ENCODE peak calls at places on chromosomes 13 and 19, in nine cellular contexts. T, B, S, X, A, Q, D, C and U are unnamed samples.

GRCh38 chr19:40147693-40148347 is 43.4 kb upstream of the MAP3K10 start:
- DNase-seq in A (no peak), B (no peak), C (peak), S (no peak), D (peak), T (peak), Q (peak), X (no peak), U (peak)

GRCh38 chr19:54674021-54674617 is 11.3 kb downstream of the LILRB4 start:
- DNase-seq in A (no peak), B (no peak), X (peak), T (no peak), S (no peak), Q (no peak), C (peak), D (peak), U (no peak)

GRCh38 chr19:41951686-41952172 is 7.4 kb downstream of the RABAC1 start:
- DNase-seq in S (peak), B (peak), C (peak), Q (peak), D (peak), X (peak), A (peak), T (peak), U (no peak)

GRCh38 chr13:113945857-113946408 is 27.9 kb downstream of the C13orf46 start:
- DNase-seq in A (no peak), C (no peak), B (no peak), Q (no peak), X (no peak), S (peak), D (no peak), T (no peak), U (no peak)

GRCh38 chr19:20079487-20079886 is 1.7 kb downstream of the ZNF90 start:
- DNase-seq in C (no peak), D (no peak), A (peak), Q (no peak), B (no peak), S (no peak), X (no peak), T (no peak), U (no peak)

GRCh38 chr13:28140433-28141125 is 2.2 kb downstream of the PAN3 start:
- DNase-seq in S (no peak), D (peak), Q (no peak), B (no peak), A (no peak), C (no peak), T (peak), X (no peak), U (no peak)

GRCh38 chr19:49393871-49394270 is 5.8 kb downstream of the KASH5 start:
- DNase-seq in S (no peak), A (no peak), D (no peak), X (no peak), B (no peak), T (no peak), Q (no peak), C (no peak), U (no peak)

GRCh38 chr19:43527860-43528622 is 1.0 kb upstream of the ETHE1 start:
- DNase-seq in B (no peak), T (no peak), S (no peak), A (peak), D (peak), X (no peak), C (no peak), Q (no peak), U (no peak)

GRCh38 chr19:23409392-23410048 is 14.2 kb upstream of the ZNF91 start:
- DNase-seq in D (no peak), X (peak), B (no peak), C (no peak), A (no peak), S (peak), Q (no peak), T (no peak), U (no peak)

GRCh38 chr19:50703915-50704548 is 15.6 kb downstream of the SHANK1 start:
- DNase-seq in Q (no peak), A (no peak), T (no peak), B (no peak), X (no peak), S (no peak), C (no peak), D (no peak), U (no peak)

GRCh38 chr13:42355118-42355840 is 83.3 kb downstream of the AKAP11 start:
- DNase-seq in X (no peak), S (no peak), C (no peak), B (peak), T (no peak), Q (no peak), D (no peak), A (no peak), U (no peak)

GRCh38 chr13:47250141-47250540 is 353.3 kb upstream of the HTR2A start:
- DNase-seq in T (no peak), C (peak), Q (peak), X (no peak), D (peak), B (no peak), A (no peak), S (no peak), U (no peak)

GRCh38 chr13:46672338-46673090 is 119.5 kb downstream of the LRCH1 start:
- DNase-seq in B (no peak), D (no peak), S (no peak), Q (no peak), T (no peak), X (no peak), A (no peak), C (no peak), U (no peak)

GRCh38 chr13:59394526-59394925 is 769.2 kb downstream of the DIAPH3 start:
- DNase-seq in T (no peak), C (no peak), B (no peak), X (no peak), D (no peak), Q (no peak), S (no peak), A (no peak), U (no peak)

GRCh38 chr13:66532146-66532545 is 698.0 kb downstream of the PCDH9 start:
- DNase-seq in D (no peak), T (no peak), S (no peak), A (no peak), X (no peak), B (no peak), C (peak), Q (peak), U (peak)

GRCh38 chr13:107111248-107111647 is 543.3 kb upstream of the ARGLU1 start:
- DNase-seq in D (no peak), X (no peak), T (no peak), B (no peak), Q (no peak), S (no peak), C (no peak), A (no peak), U (no peak)

GRCh38 chr13:24747248-24748151 is 16.5 kb upstream of the RNF17 start:
- DNase-seq in D (peak), A (no peak), Q (no peak), T (peak), X (no peak), S (no peak), C (peak), B (no peak), U (no peak)

DNA sequence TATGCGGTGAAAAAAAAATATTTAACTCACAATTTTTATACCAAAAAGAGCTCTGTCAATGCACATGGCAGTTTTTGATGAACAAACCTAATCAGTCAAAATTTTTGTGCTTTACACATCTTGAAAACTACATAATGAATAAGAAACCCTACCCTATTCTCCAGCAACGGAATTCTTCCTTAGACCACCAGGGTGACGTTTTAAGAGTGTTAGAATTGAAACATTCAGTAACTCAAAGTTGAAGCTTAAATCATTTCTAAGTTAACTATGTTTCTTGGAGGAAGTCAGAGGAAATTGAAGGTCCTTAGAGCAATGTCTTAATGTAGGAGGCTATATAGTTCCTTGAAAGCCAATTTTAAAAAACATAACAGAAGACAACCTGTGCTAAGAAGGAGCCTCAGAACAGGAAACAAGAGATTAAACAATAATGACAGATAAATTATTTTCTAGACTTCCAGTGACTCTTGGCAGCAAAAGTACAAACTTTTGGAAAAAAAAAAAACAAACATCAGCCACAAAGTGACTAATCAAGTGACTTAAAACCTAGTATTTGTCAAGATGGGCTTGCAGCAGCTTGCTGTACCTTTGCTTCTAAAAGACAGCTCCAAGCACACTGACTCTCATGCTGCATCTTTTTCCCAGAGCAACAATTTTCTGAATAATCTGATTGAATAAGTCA is 6.2 kb downstream of the SPRY2 start:
- DNase-seq in A (no peak), C (peak), S (no peak), T (no peak), Q (no peak), B (no peak), D (peak), X (no peak), U (no peak)
- TF ChIP-seq CTCF in A (no peak), C (peak), S (no peak), T (no peak), Q (no peak), B (no peak), D (no peak), X (no peak), U (no peak)

GRCh38 chr13:34943675-34944634 is 1.9 kb downstream of the NBEA start:
- DNase-seq in C (no peak), B (no peak), S (no peak), Q (no peak), X (peak), D (no peak), T (no peak), A (no peak), U (no peak)

GRCh38 chr13:34942732-34943674 is 933 bp downstream of the NBEA start:
- DNase-seq in Q (no peak), B (peak), S (peak), D (no peak), X (peak), A (peak), C (no peak), T (peak), U (no peak)

GRCh38 chr13:34941436-34941834 is 635 bp upstream of the NBEA start:
- DNase-seq in S (no peak), C (no peak), X (peak), B (no peak), T (no peak), D (no peak), Q (no peak), A (no peak), U (no peak)

GRCh38 chr13:34939771-34940170 is 2.3 kb upstream of the NBEA start:
- DNase-seq in T (no peak), A (no peak), Q (no peak), S (no peak), D (no peak), X (no peak), B (no peak), C (no peak), U (no peak)

GRCh38 chr13:34941835-34942731 is at the start of gene NBEA:
- DNase-seq in Q (peak), X (peak), T (peak), A (peak), S (peak), C (peak), D (peak), B (peak), U (peak)
- TF ChIP-seq CTCF in Q (no peak), X (no peak), T (peak), A (no peak), S (no peak), C (no peak), D (peak), B (no peak), U (no peak)

GRCh38 chr13:22761709-22762108 is 419.1 kb upstream of the SGCG start:
- DNase-seq in S (no peak), X (no peak), D (no peak), C (no peak), T (no peak), A (no peak), Q (no peak), B (no peak), U (no peak)

GRCh38 chr13:22758245-22758644 is 422.5 kb upstream of the SGCG start:
- DNase-seq in A (no peak), T (no peak), S (no peak), D (no peak), X (no peak), B (no peak), C (no peak), Q (no peak), U (no peak)

DNA sequence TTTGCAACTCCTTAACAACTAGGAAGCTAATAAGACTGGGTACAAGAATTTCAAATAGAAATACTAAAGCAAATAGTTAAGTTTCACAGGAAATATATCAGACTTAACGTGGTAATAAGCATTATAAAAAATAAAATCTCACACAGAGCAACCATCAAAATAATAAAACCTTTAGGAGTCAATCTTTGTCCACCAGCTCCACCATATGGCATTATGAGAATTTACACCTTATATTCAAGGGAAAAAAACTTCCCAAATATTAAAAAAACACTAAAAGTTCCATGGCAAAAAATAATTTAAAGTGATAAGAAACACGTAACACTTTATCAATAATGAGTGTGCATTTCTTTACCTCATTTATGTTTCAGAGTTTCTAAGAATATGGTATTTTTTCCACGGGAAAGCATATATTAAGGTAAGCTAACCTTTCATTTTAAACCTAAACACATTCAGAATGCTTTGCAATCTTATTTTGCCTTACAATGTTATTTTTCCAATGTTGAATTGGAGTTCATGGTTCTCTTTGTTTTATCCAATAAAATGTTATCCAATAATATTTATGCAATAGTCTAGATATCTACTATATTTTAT is 423.2 kb upstream of the SGCG start:
- DNase-seq in T (no peak), D (no peak), S (no peak), X (no peak), A (no peak), B (no peak), C (peak), Q (no peak), U (no peak)
- TF ChIP-seq CTCF in T (no peak), D (peak), S (peak), X (peak), A (no peak), B (no peak), C (no peak), Q (no peak), U (no peak)

DNA sequence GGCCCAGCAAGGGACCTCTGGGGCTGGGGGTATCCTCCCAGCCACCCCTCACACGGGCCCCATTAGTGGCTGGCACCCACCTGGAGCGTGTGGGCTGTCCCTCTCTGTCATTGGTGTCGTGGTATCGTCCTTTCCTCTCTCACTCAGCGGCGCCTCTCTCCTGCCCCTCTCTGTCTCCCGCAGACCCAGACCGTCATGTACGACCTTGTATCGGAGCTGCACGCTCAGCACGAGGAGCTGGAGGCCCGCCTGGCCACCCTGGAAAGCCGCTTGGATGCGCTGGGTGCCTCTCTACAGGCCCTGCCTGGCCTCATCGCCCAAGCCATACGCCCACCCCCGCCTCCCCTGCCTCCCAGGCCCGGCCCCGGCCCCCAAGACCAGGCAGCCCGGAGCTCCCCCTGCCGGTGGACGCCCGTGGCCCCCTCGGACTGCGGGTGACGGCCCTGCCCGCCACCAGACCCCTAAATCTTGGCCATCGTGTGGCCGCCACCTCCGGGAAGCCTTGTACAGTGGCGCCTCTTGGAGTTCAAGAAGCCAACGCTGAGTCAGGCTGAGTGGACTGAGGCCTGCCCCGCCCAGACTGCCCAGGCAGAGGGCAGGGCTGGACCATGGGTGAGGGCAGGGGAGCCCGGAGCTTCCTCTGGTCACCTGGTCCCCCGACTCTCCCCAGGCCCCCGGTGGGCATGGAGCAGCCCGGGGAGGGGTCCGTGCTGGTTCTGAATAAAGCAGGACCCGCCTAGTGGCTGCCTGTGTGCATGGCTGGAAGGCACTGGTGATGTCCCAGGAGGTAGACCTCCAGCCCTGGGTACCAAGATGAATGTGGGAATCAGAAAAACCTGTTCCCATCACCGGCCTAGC is 9.8 kb upstream of the ARRDC2 start:
- DNase-seq in X (peak), S (no peak), C (peak), B (no peak), A (no peak), T (peak), D (no peak), Q (peak), U (no peak)
- TF ChIP-seq CTCF in X (peak), S (peak), C (peak), B (no peak), A (peak), T (no peak), D (peak), Q (no peak), U (no peak)

GRCh38 chr19:5999693-6000092 is 21.8 kb upstream of the RANBP3 start:
- DNase-seq in Q (no peak), T (no peak), C (no peak), B (no peak), S (no peak), D (no peak), X (no peak), A (no peak), U (no peak)

GRCh38 chr19:5996102-5996501 is 18.2 kb upstream of the RANBP3 start:
- DNase-seq in B (no peak), X (no peak), T (no peak), A (no peak), Q (no peak), S (no peak), C (no peak), D (no peak), U (no peak)

GRCh38 chr19:5996598-5997320 is 18.8 kb upstream of the RANBP3 start:
- DNase-seq in B (no peak), C (no peak), S (no peak), X (no peak), T (no peak), Q (no peak), A (no peak), D (no peak), U (no peak)

GRCh38 chr19:5995606-5996005 is 17.7 kb upstream of the RANBP3 start:
- DNase-seq in T (no peak), X (no peak), B (no peak), S (no peak), Q (no peak), A (no peak), C (no peak), D (no peak), U (no peak)

DNA sequence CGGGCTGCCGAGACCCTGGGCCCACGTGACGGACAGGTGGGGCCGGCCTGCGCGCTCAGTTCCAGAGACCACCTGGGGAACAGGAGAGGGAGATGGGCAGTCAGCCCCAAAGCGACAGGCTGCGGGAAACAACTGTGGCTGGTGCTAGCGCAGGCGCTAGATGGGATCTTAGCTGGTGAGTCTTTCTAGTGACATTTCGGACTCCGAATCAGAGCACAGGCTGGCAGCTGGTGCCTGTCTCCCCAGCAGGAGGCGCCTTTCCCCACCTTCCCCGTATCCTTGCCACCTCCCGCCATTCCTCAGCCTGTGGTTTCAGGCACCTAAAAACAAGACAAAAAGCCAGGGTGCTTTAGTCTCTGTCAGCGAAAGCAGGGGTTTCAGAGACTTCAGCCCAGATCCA is 19.4 kb upstream of the RANBP3 start:
- DNase-seq in C (no peak), Q (no peak), A (no peak), S (no peak), T (peak), X (no peak), D (no peak), B (no peak), U (no peak)
- TF ChIP-seq CTCF in C (peak), Q (no peak), A (no peak), S (no peak), T (peak), X (peak), D (peak), B (no peak), U (no peak)

GRCh38 chr19:10870501-10870954 is 825 bp upstream of the CARM1 start:
- DNase-seq in D (peak), T (no peak), X (no peak), S (no peak), Q (no peak), C (no peak), A (no peak), B (no peak), U (no peak)

GRCh38 chr19:10872551-10873107 is 1.3 kb downstream of the CARM1 start:
- DNase-seq in Q (no peak), S (no peak), C (no peak), T (no peak), B (no peak), X (no peak), A (no peak), D (no peak), U (no peak)

GRCh38 chr19:10874019-10874418 is 2.7 kb downstream of the CARM1 start:
- DNase-seq in X (no peak), T (no peak), A (peak), D (no peak), S (no peak), B (no peak), Q (no peak), C (no peak), U (no peak)

GRCh38 chr19:10870955-10871603 is at the start of gene CARM1:
- DNase-seq in S (peak), A (peak), T (peak), C (peak), D (peak), X (peak), Q (peak), B (peak), U (peak)

GRCh38 chr19:10871711-10872550 is 578 bp downstream of the CARM1 start:
- DNase-seq in S (peak), B (peak), X (peak), D (no peak), A (peak), T (peak), Q (no peak), C (peak), U (no peak)
- TF ChIP-seq CTCF in S (peak), B (no peak), X (peak), D (peak), A (peak), T (peak), Q (no peak), C (peak), U (peak)

DNA sequence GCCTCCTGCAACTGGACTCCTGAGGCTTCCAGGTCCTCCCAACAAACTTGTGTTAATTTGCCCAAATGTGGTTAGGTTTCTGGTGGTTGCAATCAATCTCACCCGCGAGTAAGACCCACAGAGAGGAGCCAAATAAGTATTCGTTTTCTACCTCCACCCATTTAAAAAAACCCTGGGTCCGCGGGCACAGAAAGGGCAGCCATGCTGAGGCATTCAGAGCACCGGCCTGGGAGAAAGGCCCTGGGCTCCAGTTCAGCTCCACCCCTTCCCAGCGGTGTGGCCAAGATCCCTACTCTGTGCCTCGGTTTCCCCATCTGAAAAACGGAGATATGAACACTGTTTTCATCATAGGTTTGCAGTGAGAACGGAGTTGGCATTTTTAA is 56.9 kb downstream of the PEPD start:
- DNase-seq in S (no peak), D (no peak), C (no peak), B (peak), A (no peak), Q (no peak), X (no peak), T (no peak), U (no peak)
- TF ChIP-seq CTCF in S (no peak), D (no peak), C (no peak), B (no peak), A (no peak), Q (no peak), X (no peak), T (no peak), U (no peak)